ENCODE peak calls at places on chromosomes 6 and 20, in five cellular contexts. N is AG09309, R is lower lobe of right lung, T is 8988T, O is ascending aorta. Q is an unnamed sample.

GRCh38 chr6:150079604-150080003 is 10.7 kb upstream of the ULBP3 start:
- DNase-seq in R (no peak), N (no peak), T (no peak), O (no peak), Q (no peak)

GRCh38 chr20:51359947-51360346 is 182.6 kb downstream of the NFATC2 start:
- DNase-seq in R (no peak), T (no peak), N (no peak), O (no peak), Q (no peak)

GRCh38 chr20:16576219-16576618 is 3.0 kb upstream of the KIF16B start:
- DNase-seq in N (no peak), O (no peak), T (no peak), R (peak), Q (no peak)

GRCh38 chr6:162173448-162173847 is 554.1 kb downstream of the PRKN start:
- DNase-seq in N (no peak), R (no peak), O (no peak), T (no peak), Q (no peak)

GRCh38 chr20:20547221-20547875 is 165.1 kb downstream of the RALGAPA2 start:
- DNase-seq in O (no peak), T (no peak), R (no peak), N (no peak), Q (peak)

GRCh38 chr6:170188571-170189001 is 102.3 kb downstream of the DLL1 start:
- DNase-seq in R (no peak), O (no peak), N (no peak), T (no peak), Q (no peak)

GRCh38 chr6:4903751-4904370 is 100.0 kb downstream of the RPP40 start:
- DNase-seq in O (no peak), R (no peak), N (no peak), T (no peak), Q (no peak)

GRCh38 chr6:38155144-38155543 is 335.6 kb downstream of the ZFAND3 start:
- DNase-seq in T (no peak), R (peak), O (no peak), N (no peak), Q (no peak)

GRCh38 chr6:144055121-144055931 is 40.0 kb downstream of the SF3B5 start:
- DNase-seq in O (no peak), R (no peak), T (no peak), N (no peak), Q (no peak)

GRCh38 chr6:27541212-27541931 is 68.5 kb upstream of the ZNF184 start:
- DNase-seq in O (no peak), T (no peak), N (no peak), R (no peak), Q (no peak)

GRCh38 chr6:142721213-142721920 is 223.6 kb downstream of the HIVEP2 start:
- DNase-seq in T (no peak), O (no peak), N (no peak), R (no peak), Q (no peak)

GRCh38 chr20:57835462-57836455 is 125.9 kb upstream of the PMEPA1 start:
- DNase-seq in O (no peak), T (no peak), N (no peak), R (no peak), Q (no peak)

GRCh38 chr6:138897031-138897430 is 91.0 kb downstream of the REPS1 start:
- DNase-seq in R (no peak), O (no peak), N (no peak), T (no peak), Q (no peak)

GRCh38 chr6:14984454-14984853 is 261.4 kb upstream of the JARID2 start:
- DNase-seq in N (no peak), T (no peak), R (peak), O (no peak), Q (no peak)

GRCh38 chr6:118708055-118708454 is 56.7 kb upstream of the CEP85L start:
- DNase-seq in T (no peak), O (no peak), N (no peak), R (no peak), Q (no peak)

GRCh38 chr20:1166963-1167720 is 17.6 kb downstream of the TMEM74B start:
- DNase-seq in N (no peak), T (no peak), O (no peak), R (no peak), Q (no peak)

GRCh38 chr6:46792635-46793034 is 554 bp upstream of the MEP1A start:
- DNase-seq in O (no peak), R (no peak), T (no peak), N (no peak), Q (no peak)

GRCh38 chr6:56486681-56487080 is 156.0 kb downstream of the DST start:
- DNase-seq in T (no peak), R (no peak), O (no peak), N (no peak), Q (no peak)

Q was measured in AG04449.